ENCODE peak calls at places on chromosome 21, in nine cellular contexts. One of them, this sample, is unnamed.

GRCh38 chr21:41321908-41322495 is 5.4 kb downstream of the FAM3B start:
- DNase-seq in activated naive CD4-positive, alpha-beta T cell: no peak
- DNase-seq in stimulated activated CD4-positive, alpha-beta T cell treated with anti-CD3 and anti-CD28 coated beads, Interleukin-1b, Interleukin-23, amount 100 ng/mL, for 24 hours: no peak
- DNase-seq in AG08395: no peak
- DNase-seq in sigmoid colon: no peak
- DNase-seq in T-helper 9 cell: no peak
- DNase-seq in HEK293T: no peak
- DNase-seq in suprapubic skin: no peak
- DNase-seq in transverse colon: no peak
- DNase-seq in this sample: no peak

GRCh38 chr21:41317458-41317857 is 857 bp downstream of the FAM3B start:
- DNase-seq in transverse colon: no peak
- DNase-seq in activated naive CD4-positive, alpha-beta T cell: no peak
- DNase-seq in T-helper 9 cell: no peak
- DNase-seq in HEK293T: no peak
- DNase-seq in AG08395: no peak
- DNase-seq in suprapubic skin: no peak
- DNase-seq in stimulated activated CD4-positive, alpha-beta T cell treated with anti-CD3 and anti-CD28 coated beads, Interleukin-1b, Interleukin-23, amount 100 ng/mL, for 24 hours: no peak
- DNase-seq in sigmoid colon: no peak
- DNase-seq in this sample: no peak

GRCh38 chr21:34974162-34974981 is 74.7 kb downstream of the RUNX1 start:
- DNase-seq in T-helper 9 cell: peak; percentile 15
- DNase-seq in AG08395: no peak
- DNase-seq in sigmoid colon: no peak
- DNase-seq in suprapubic skin: no peak
- DNase-seq in transverse colon: no peak
- DNase-seq in HEK293T: no peak
- DNase-seq in stimulated activated CD4-positive, alpha-beta T cell treated with anti-CD3 and anti-CD28 coated beads, Interleukin-1b, Interleukin-23, amount 100 ng/mL, for 24 hours: no peak
- DNase-seq in activated naive CD4-positive, alpha-beta T cell: no peak
- DNase-seq in this sample: no peak

GRCh38 chr21:32249551-32250280 is 29.1 kb downstream of the MIS18A start:
- DNase-seq in stimulated activated CD4-positive, alpha-beta T cell treated with anti-CD3 and anti-CD28 coated beads, Interleukin-1b, Interleukin-23, amount 100 ng/mL, for 24 hours: no peak
- DNase-seq in transverse colon: no peak
- DNase-seq in HEK293T: no peak
- DNase-seq in T-helper 9 cell: no peak
- DNase-seq in AG08395: no peak
- DNase-seq in activated naive CD4-positive, alpha-beta T cell: no peak
- DNase-seq in sigmoid colon: no peak
- DNase-seq in suprapubic skin: no peak
- DNase-seq in this sample: no peak

GRCh38 chr21:33712022-33712803 is 69.9 kb downstream of the ITSN1 start:
- DNase-seq in suprapubic skin: no peak
- DNase-seq in transverse colon: peak; percentile 13
- DNase-seq in sigmoid colon: no peak
- DNase-seq in activated naive CD4-positive, alpha-beta T cell: no peak
- DNase-seq in AG08395: no peak
- DNase-seq in stimulated activated CD4-positive, alpha-beta T cell treated with anti-CD3 and anti-CD28 coated beads, Interleukin-1b, Interleukin-23, amount 100 ng/mL, for 24 hours: no peak
- DNase-seq in HEK293T: no peak
- DNase-seq in T-helper 9 cell: no peak
- DNase-seq in this sample: no peak

GRCh38 chr21:14957836-14958235 is 107.0 kb downstream of the NRIP1 start:
- DNase-seq in AG08395: no peak
- DNase-seq in HEK293T: no peak
- DNase-seq in sigmoid colon: no peak
- DNase-seq in T-helper 9 cell: no peak
- DNase-seq in activated naive CD4-positive, alpha-beta T cell: no peak
- DNase-seq in stimulated activated CD4-positive, alpha-beta T cell treated with anti-CD3 and anti-CD28 coated beads, Interleukin-1b, Interleukin-23, amount 100 ng/mL, for 24 hours: no peak
- DNase-seq in suprapubic skin: no peak
- DNase-seq in transverse colon: no peak
- DNase-seq in this sample: no peak

GRCh38 chr21:41403331-41403730 is 22.7 kb upstream of the MX1 start:
- DNase-seq in transverse colon: no peak
- DNase-seq in stimulated activated CD4-positive, alpha-beta T cell treated with anti-CD3 and anti-CD28 coated beads, Interleukin-1b, Interleukin-23, amount 100 ng/mL, for 24 hours: no peak
- DNase-seq in AG08395: no peak
- DNase-seq in suprapubic skin: no peak
- DNase-seq in activated naive CD4-positive, alpha-beta T cell: no peak
- DNase-seq in T-helper 9 cell: no peak
- DNase-seq in HEK293T: no peak
- DNase-seq in sigmoid colon: no peak
- DNase-seq in this sample: no peak

GRCh38 chr21:38219049-38219628 is 37.7 kb upstream of the KCNJ15 start:
- DNase-seq in HEK293T: peak; percentile 71
- DNase-seq in suprapubic skin: peak; percentile 77
- DNase-seq in stimulated activated CD4-positive, alpha-beta T cell treated with anti-CD3 and anti-CD28 coated beads, Interleukin-1b, Interleukin-23, amount 100 ng/mL, for 24 hours: peak; percentile 58
- DNase-seq in T-helper 9 cell: peak; percentile 53
- DNase-seq in AG08395: peak; percentile 76
- DNase-seq in transverse colon: peak; percentile 74
- DNase-seq in sigmoid colon: peak; percentile 84
- DNase-seq in activated naive CD4-positive, alpha-beta T cell: peak; percentile 16
- DNase-seq in this sample: peak; percentile 87

GRCh38 chr21:38511662-38512243 is 13.5 kb upstream of the ERG start:
- DNase-seq in stimulated activated CD4-positive, alpha-beta T cell treated with anti-CD3 and anti-CD28 coated beads, Interleukin-1b, Interleukin-23, amount 100 ng/mL, for 24 hours: no peak
- DNase-seq in HEK293T: no peak
- DNase-seq in AG08395: no peak
- DNase-seq in activated naive CD4-positive, alpha-beta T cell: no peak
- DNase-seq in suprapubic skin: no peak
- DNase-seq in T-helper 9 cell: no peak
- DNase-seq in transverse colon: no peak
- DNase-seq in sigmoid colon: no peak
- DNase-seq in this sample: no peak

GRCh38 chr21:9755611-9756010 is 765.8 kb upstream of the TPTE start:
- DNase-seq in sigmoid colon: no peak
- DNase-seq in transverse colon: no peak
- DNase-seq in suprapubic skin: no peak
- DNase-seq in activated naive CD4-positive, alpha-beta T cell: no peak
- DNase-seq in stimulated activated CD4-positive, alpha-beta T cell treated with anti-CD3 and anti-CD28 coated beads, Interleukin-1b, Interleukin-23, amount 100 ng/mL, for 24 hours: no peak
- DNase-seq in T-helper 9 cell: no peak
- DNase-seq in HEK293T: no peak
- DNase-seq in AG08395: no peak
- DNase-seq in this sample: no peak

GRCh38 chr21:21165063-21165645 is 166.9 kb downstream of the NCAM2 start:
- DNase-seq in AG08395: peak; percentile 81
- DNase-seq in transverse colon: no peak
- DNase-seq in suprapubic skin: no peak
- DNase-seq in activated naive CD4-positive, alpha-beta T cell: no peak
- DNase-seq in HEK293T: no peak
- DNase-seq in sigmoid colon: no peak
- DNase-seq in stimulated activated CD4-positive, alpha-beta T cell treated with anti-CD3 and anti-CD28 coated beads, Interleukin-1b, Interleukin-23, amount 100 ng/mL, for 24 hours: no peak
- DNase-seq in T-helper 9 cell: no peak
- DNase-seq in this sample: no peak

GRCh38 chr21:15062566-15062965 is 2.2 kb downstream of the NRIP1 start:
- DNase-seq in T-helper 9 cell: no peak
- DNase-seq in AG08395: no peak
- DNase-seq in HEK293T: no peak
- DNase-seq in transverse colon: no peak
- DNase-seq in stimulated activated CD4-positive, alpha-beta T cell treated with anti-CD3 and anti-CD28 coated beads, Interleukin-1b, Interleukin-23, amount 100 ng/mL, for 24 hours: no peak
- DNase-seq in suprapubic skin: no peak
- DNase-seq in activated naive CD4-positive, alpha-beta T cell: no peak
- DNase-seq in sigmoid colon: no peak
- DNase-seq in this sample: no peak

GRCh38 chr21:33136898-33137502 is 67.1 kb downstream of the OLIG1 start:
- DNase-seq in transverse colon: no peak
- DNase-seq in activated naive CD4-positive, alpha-beta T cell: no peak
- DNase-seq in AG08395: no peak
- DNase-seq in sigmoid colon: no peak
- DNase-seq in HEK293T: no peak
- DNase-seq in suprapubic skin: no peak
- DNase-seq in stimulated activated CD4-positive, alpha-beta T cell treated with anti-CD3 and anti-CD28 coated beads, Interleukin-1b, Interleukin-23, amount 100 ng/mL, for 24 hours: no peak
- DNase-seq in T-helper 9 cell: no peak
- DNase-seq in this sample: no peak

GRCh38 chr21:15534450-15534886 is 195.3 kb upstream of the USP25 start:
- DNase-seq in activated naive CD4-positive, alpha-beta T cell: no peak
- DNase-seq in AG08395: no peak
- DNase-seq in sigmoid colon: no peak
- DNase-seq in transverse colon: no peak
- DNase-seq in HEK293T: no peak
- DNase-seq in suprapubic skin: no peak
- DNase-seq in T-helper 9 cell: no peak
- DNase-seq in stimulated activated CD4-positive, alpha-beta T cell treated with anti-CD3 and anti-CD28 coated beads, Interleukin-1b, Interleukin-23, amount 100 ng/mL, for 24 hours: no peak
- DNase-seq in this sample: no peak

GRCh38 chr21:34884346-34884929 is 164.7 kb downstream of the RUNX1 start:
- DNase-seq in activated naive CD4-positive, alpha-beta T cell: no peak
- DNase-seq in T-helper 9 cell: no peak
- DNase-seq in HEK293T: no peak
- DNase-seq in sigmoid colon: no peak
- DNase-seq in suprapubic skin: no peak
- DNase-seq in transverse colon: no peak
- DNase-seq in stimulated activated CD4-positive, alpha-beta T cell treated with anti-CD3 and anti-CD28 coated beads, Interleukin-1b, Interleukin-23, amount 100 ng/mL, for 24 hours: no peak
- DNase-seq in AG08395: no peak
- DNase-seq in this sample: no peak

GRCh38 chr21:20856926-20857325 is 141.3 kb upstream of the NCAM2 start:
- DNase-seq in transverse colon: no peak
- DNase-seq in suprapubic skin: no peak
- DNase-seq in sigmoid colon: no peak
- DNase-seq in activated naive CD4-positive, alpha-beta T cell: no peak
- DNase-seq in AG08395: no peak
- DNase-seq in stimulated activated CD4-positive, alpha-beta T cell treated with anti-CD3 and anti-CD28 coated beads, Interleukin-1b, Interleukin-23, amount 100 ng/mL, for 24 hours: no peak
- DNase-seq in T-helper 9 cell: no peak
- DNase-seq in HEK293T: no peak
- DNase-seq in this sample: no peak

GRCh38 chr21:35882791-35883240 is 177.5 kb downstream of the SETD4 start:
- DNase-seq in stimulated activated CD4-positive, alpha-beta T cell treated with anti-CD3 and anti-CD28 coated beads, Interleukin-1b, Interleukin-23, amount 100 ng/mL, for 24 hours: no peak
- DNase-seq in AG08395: peak; percentile 31
- DNase-seq in HEK293T: no peak
- DNase-seq in sigmoid colon: no peak
- DNase-seq in T-helper 9 cell: no peak
- DNase-seq in activated naive CD4-positive, alpha-beta T cell: no peak
- DNase-seq in transverse colon: no peak
- DNase-seq in suprapubic skin: no peak
- DNase-seq in this sample: no peak

GRCh38 chr21:31173881-31174555 is 135.7 kb upstream of the KRTAP19-8 start:
- DNase-seq in T-helper 9 cell: peak; percentile 15
- DNase-seq in transverse colon: no peak
- DNase-seq in stimulated activated CD4-positive, alpha-beta T cell treated with anti-CD3 and anti-CD28 coated beads, Interleukin-1b, Interleukin-23, amount 100 ng/mL, for 24 hours: no peak
- DNase-seq in activated naive CD4-positive, alpha-beta T cell: no peak
- DNase-seq in AG08395: peak; percentile 13
- DNase-seq in sigmoid colon: no peak
- DNase-seq in suprapubic skin: no peak
- DNase-seq in HEK293T: peak; percentile 50
- DNase-seq in this sample: no peak

GRCh38 chr21:44379991-44380865 is 26.8 kb downstream of the TRPM2 start:
- DNase-seq in transverse colon: no peak
- DNase-seq in T-helper 9 cell: no peak
- DNase-seq in sigmoid colon: no peak
- DNase-seq in AG08395: no peak
- DNase-seq in suprapubic skin: no peak
- DNase-seq in stimulated activated CD4-positive, alpha-beta T cell treated with anti-CD3 and anti-CD28 coated beads, Interleukin-1b, Interleukin-23, amount 100 ng/mL, for 24 hours: no peak
- DNase-seq in activated naive CD4-positive, alpha-beta T cell: no peak
- DNase-seq in HEK293T: no peak
- DNase-seq in this sample: no peak

GRCh38 chr21:46189213-46189958 is 5.1 kb upstream of the SPATC1L start:
- DNase-seq in stimulated activated CD4-positive, alpha-beta T cell treated with anti-CD3 and anti-CD28 coated beads, Interleukin-1b, Interleukin-23, amount 100 ng/mL, for 24 hours: no peak
- DNase-seq in transverse colon: no peak
- DNase-seq in suprapubic skin: peak; percentile 63
- DNase-seq in T-helper 9 cell: no peak
- DNase-seq in AG08395: peak; percentile 55
- DNase-seq in sigmoid colon: peak; percentile 65
- DNase-seq in HEK293T: no peak
- DNase-seq in activated naive CD4-positive, alpha-beta T cell: no peak
- DNase-seq in this sample: peak; percentile 70

GRCh38 chr21:29875873-29876272 is 63.9 kb downstream of the GRIK1 start:
- DNase-seq in AG08395: no peak
- DNase-seq in stimulated activated CD4-positive, alpha-beta T cell treated with anti-CD3 and anti-CD28 coated beads, Interleukin-1b, Interleukin-23, amount 100 ng/mL, for 24 hours: no peak
- DNase-seq in transverse colon: no peak
- DNase-seq in activated naive CD4-positive, alpha-beta T cell: no peak
- DNase-seq in sigmoid colon: no peak
- DNase-seq in suprapubic skin: no peak
- DNase-seq in HEK293T: no peak
- DNase-seq in T-helper 9 cell: no peak
- DNase-seq in this sample: no peak

GRCh38 chr21:15729674-15730483 is at the start of gene USP25:
- DNase-seq in activated naive CD4-positive, alpha-beta T cell: peak; percentile 52
- DNase-seq in stimulated activated CD4-positive, alpha-beta T cell treated with anti-CD3 and anti-CD28 coated beads, Interleukin-1b, Interleukin-23, amount 100 ng/mL, for 24 hours: peak; percentile 70
- DNase-seq in T-helper 9 cell: peak; percentile 90
- DNase-seq in sigmoid colon: peak; percentile 96
- DNase-seq in AG08395: peak; percentile 96
- DNase-seq in HEK293T: peak; percentile 92
- DNase-seq in suprapubic skin: peak; percentile 94
- DNase-seq in transverse colon: peak; percentile 95
- DNase-seq in this sample: peak; percentile 97

GRCh38 chr21:42640486-42640885 is 12.9 kb upstream of the PDE9A start:
- DNase-seq in sigmoid colon: no peak
- DNase-seq in activated naive CD4-positive, alpha-beta T cell: no peak
- DNase-seq in HEK293T: no peak
- DNase-seq in suprapubic skin: no peak
- DNase-seq in stimulated activated CD4-positive, alpha-beta T cell treated with anti-CD3 and anti-CD28 coated beads, Interleukin-1b, Interleukin-23, amount 100 ng/mL, for 24 hours: no peak
- DNase-seq in transverse colon: peak; percentile 86
- DNase-seq in T-helper 9 cell: no peak
- DNase-seq in AG08395: no peak
- DNase-seq in this sample: no peak

GRCh38 chr21:17693801-17694200 is 81.1 kb upstream of the BTG3 start:
- DNase-seq in HEK293T: no peak
- DNase-seq in suprapubic skin: no peak
- DNase-seq in stimulated activated CD4-positive, alpha-beta T cell treated with anti-CD3 and anti-CD28 coated beads, Interleukin-1b, Interleukin-23, amount 100 ng/mL, for 24 hours: no peak
- DNase-seq in AG08395: no peak
- DNase-seq in transverse colon: no peak
- DNase-seq in T-helper 9 cell: no peak
- DNase-seq in sigmoid colon: no peak
- DNase-seq in activated naive CD4-positive, alpha-beta T cell: no peak
- DNase-seq in this sample: no peak

GRCh38 chr21:17711896-17712295 is 99.2 kb upstream of the BTG3 start:
- DNase-seq in sigmoid colon: no peak
- DNase-seq in AG08395: no peak
- DNase-seq in suprapubic skin: no peak
- DNase-seq in stimulated activated CD4-positive, alpha-beta T cell treated with anti-CD3 and anti-CD28 coated beads, Interleukin-1b, Interleukin-23, amount 100 ng/mL, for 24 hours: no peak
- DNase-seq in activated naive CD4-positive, alpha-beta T cell: no peak
- DNase-seq in T-helper 9 cell: no peak
- DNase-seq in HEK293T: no peak
- DNase-seq in transverse colon: no peak
- DNase-seq in this sample: no peak

GRCh38 chr21:38924954-38925353 is 119.2 kb downstream of the ETS2 start:
- DNase-seq in sigmoid colon: no peak
- DNase-seq in activated naive CD4-positive, alpha-beta T cell: no peak
- DNase-seq in T-helper 9 cell: no peak
- DNase-seq in transverse colon: no peak
- DNase-seq in HEK293T: no peak
- DNase-seq in suprapubic skin: no peak
- DNase-seq in AG08395: no peak
- DNase-seq in stimulated activated CD4-positive, alpha-beta T cell treated with anti-CD3 and anti-CD28 coated beads, Interleukin-1b, Interleukin-23, amount 100 ng/mL, for 24 hours: no peak
- DNase-seq in this sample: no peak

GRCh38 chr21:42567861-42568260 is 54.2 kb downstream of the SLC37A1 start:
- DNase-seq in stimulated activated CD4-positive, alpha-beta T cell treated with anti-CD3 and anti-CD28 coated beads, Interleukin-1b, Interleukin-23, amount 100 ng/mL, for 24 hours: no peak
- DNase-seq in transverse colon: peak; percentile 3
- DNase-seq in T-helper 9 cell: no peak
- DNase-seq in suprapubic skin: peak; percentile 29
- DNase-seq in activated naive CD4-positive, alpha-beta T cell: no peak
- DNase-seq in HEK293T: no peak
- DNase-seq in sigmoid colon: peak; percentile 46
- DNase-seq in AG08395: no peak
- DNase-seq in this sample: peak; percentile 46

GRCh38 chr21:33268736-33269441 is 2.7 kb downstream of the IL10RB start:
- DNase-seq in transverse colon: peak; percentile 97
- DNase-seq in stimulated activated CD4-positive, alpha-beta T cell treated with anti-CD3 and anti-CD28 coated beads, Interleukin-1b, Interleukin-23, amount 100 ng/mL, for 24 hours: no peak
- DNase-seq in HEK293T: no peak
- DNase-seq in suprapubic skin: peak; percentile 77
- DNase-seq in sigmoid colon: no peak
- DNase-seq in activated naive CD4-positive, alpha-beta T cell: no peak
- DNase-seq in T-helper 9 cell: peak; percentile 21
- DNase-seq in AG08395: no peak
- DNase-seq in this sample: no peak

GRCh38 chr21:42040411-42041180 is 30.4 kb upstream of the ZBTB21 start:
- DNase-seq in activated naive CD4-positive, alpha-beta T cell: no peak
- DNase-seq in AG08395: peak; percentile 99
- DNase-seq in T-helper 9 cell: no peak
- DNase-seq in sigmoid colon: peak; percentile 74
- DNase-seq in stimulated activated CD4-positive, alpha-beta T cell treated with anti-CD3 and anti-CD28 coated beads, Interleukin-1b, Interleukin-23, amount 100 ng/mL, for 24 hours: no peak
- DNase-seq in suprapubic skin: no peak
- DNase-seq in HEK293T: no peak
- DNase-seq in transverse colon: no peak
- DNase-seq in this sample: no peak

GRCh38 chr21:42579456-42580075 is 65.9 kb downstream of the SLC37A1 start:
- DNase-seq in activated naive CD4-positive, alpha-beta T cell: no peak
- DNase-seq in HEK293T: no peak
- DNase-seq in suprapubic skin: peak; percentile 44
- DNase-seq in AG08395: no peak
- DNase-seq in T-helper 9 cell: no peak
- DNase-seq in stimulated activated CD4-positive, alpha-beta T cell treated with anti-CD3 and anti-CD28 coated beads, Interleukin-1b, Interleukin-23, amount 100 ng/mL, for 24 hours: no peak
- DNase-seq in sigmoid colon: peak; percentile 63
- DNase-seq in transverse colon: peak; percentile 8
- DNase-seq in this sample: peak; percentile 46

GRCh38 chr21:25515484-25516405 is 91.5 kb downstream of the MRPL39 start:
- DNase-seq in T-helper 9 cell: no peak
- DNase-seq in suprapubic skin: no peak
- DNase-seq in stimulated activated CD4-positive, alpha-beta T cell treated with anti-CD3 and anti-CD28 coated beads, Interleukin-1b, Interleukin-23, amount 100 ng/mL, for 24 hours: no peak
- DNase-seq in HEK293T: no peak
- DNase-seq in transverse colon: no peak
- DNase-seq in activated naive CD4-positive, alpha-beta T cell: no peak
- DNase-seq in sigmoid colon: no peak
- DNase-seq in AG08395: no peak
- DNase-seq in this sample: no peak